ENCODE peak calls at places on chromosomes 1 and 21, in five cellular contexts. B is H1, J is IMR-90, G is H9, K is neuronal stem cell. X is an unnamed sample.

GRCh38 chr1:247812637-247813036 is 11.3 kb downstream of the OR14A16 start:
- DNase-seq in B (no peak), J (no peak), G (no peak), K (no peak), X (no peak)

GRCh38 chr1:96863449-96863848 is 141.9 kb downstream of the PTBP2 start:
- DNase-seq in B (no peak), J (no peak), G (no peak), K (no peak), X (peak)

GRCh38 chr1:209202826-209203439 is 380.6 kb upstream of the CAMK1G start:
- DNase-seq in B (no peak), J (peak), G (no peak), K (no peak), X (peak)

GRCh38 chr1:20921285-20921684 is 134.2 kb upstream of the HP1BP3 start:
- DNase-seq in B (no peak), J (peak), G (no peak), K (no peak), X (peak)

GRCh38 chr1:30539856-30540243 is 183.5 kb downstream of the MATN1 start:
- DNase-seq in B (no peak), J (no peak), G (no peak), K (no peak), X (no peak)

GRCh38 chr1:193185861-193186714 is at the start of gene B3GALT2:
- DNase-seq in B (no peak), J (peak), G (no peak), K (no peak), X (peak)

GRCh38 chr1:240242601-240243144 is 151.0 kb downstream of the FMN2 start:
- DNase-seq in B (no peak), J (peak), G (no peak), K (no peak), X (peak)

GRCh38 chr1:72483958-72484357 is 201.6 kb upstream of the NEGR1 start:
- DNase-seq in B (no peak), J (no peak), G (no peak), K (no peak), X (no peak)

GRCh38 chr1:92476071-92476607 is 10.6 kb downstream of the GFI1 start:
- DNase-seq in B (no peak), J (no peak), G (peak), K (no peak), X (no peak)

GRCh38 chr1:21268281-21269239 is 21.7 kb downstream of the ECE1 start:
- DNase-seq in B (no peak), J (no peak), G (no peak), K (no peak), X (no peak)

GRCh38 chr1:6989506-6990159 is 204.4 kb downstream of the CAMTA1 start:
- DNase-seq in B (no peak), J (no peak), G (no peak), K (peak), X (no peak)

GRCh38 chr1:215106067-215106466 is 23.5 kb downstream of the KCNK2 start:
- DNase-seq in B (no peak), J (no peak), G (no peak), K (no peak), X (no peak)

GRCh38 chr1:193338194-193338593 is 151.8 kb upstream of the B3GALT2 start:
- DNase-seq in B (no peak), J (peak), G (no peak), K (no peak), X (no peak)

GRCh38 chr1:42420911-42421585 is 34.8 kb downstream of the ZMYND12 start:
- DNase-seq in B (no peak), J (peak), G (no peak), K (no peak), X (peak)

GRCh38 chr1:24142546-24143431 is at the start of gene IL22RA1:
- DNase-seq in B (no peak), J (peak), G (no peak), K (no peak), X (peak)

GRCh38 chr21:34882719-34883131 is 166.4 kb downstream of the RUNX1 start:
- DNase-seq in B (no peak), J (no peak), G (no peak), K (no peak), X (no peak)

GRCh38 chr1:54965624-54966340 is 14.6 kb upstream of the TMEM61 start:
- DNase-seq in B (no peak), J (peak), G (no peak), K (no peak), X (peak)

DNA sequence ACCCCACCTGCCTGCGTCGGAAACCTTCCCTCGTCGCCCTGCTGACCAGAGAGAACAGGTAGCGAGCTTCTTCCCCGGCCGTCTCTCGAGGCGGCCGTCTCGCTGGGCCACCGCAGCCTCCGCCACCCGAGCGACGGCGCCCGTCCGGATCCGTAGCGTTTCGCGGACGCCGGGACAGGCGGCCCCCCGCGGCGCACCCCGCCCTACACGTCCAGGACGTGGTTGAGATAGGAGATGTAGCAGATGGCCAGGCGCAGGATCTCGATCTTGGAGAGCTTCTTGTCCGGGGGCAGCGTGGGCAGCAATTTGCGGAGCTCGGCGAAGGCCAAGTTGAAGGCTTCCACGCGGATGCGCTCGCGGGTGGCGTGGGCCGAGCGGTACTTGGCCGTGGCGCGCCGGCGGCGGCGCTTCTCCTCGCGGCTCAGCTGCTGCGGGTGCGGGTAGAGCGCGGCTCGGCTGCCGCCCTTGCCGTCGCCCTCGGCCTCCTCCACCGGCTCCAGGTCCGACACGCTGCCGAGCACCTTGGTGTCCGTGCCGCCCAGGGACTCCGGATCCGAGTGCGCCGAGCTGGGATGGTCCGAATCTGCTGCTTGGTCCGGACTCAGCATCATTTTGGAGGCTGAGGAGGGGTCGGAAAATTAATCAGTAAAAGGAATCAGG is 3.0 kb downstream of the NHLH2 start:
- DNase-seq in B (no peak), J (no peak), G (peak), K (no peak), X (no peak)
- H2BK15ac ChIP-seq in B (peak), J (no peak), G (no peak), K (peak), X (no peak)

GRCh38 chr1:145874646-145875045 is 11.0 kb downstream of the ANKRD35 start:
- DNase-seq in B (no peak), J (no peak), G (no peak), K (no peak), X (no peak)

GRCh38 chr1:145868232-145868631 is 9.4 kb upstream of the PIAS3 start:
- DNase-seq in B (no peak), J (no peak), G (no peak), K (no peak), X (no peak)

GRCh38 chr1:145871994-145872411 is 13.1 kb upstream of the PIAS3 start:
- DNase-seq in B (no peak), J (peak), G (peak), K (no peak), X (peak)

GRCh38 chr1:145877923-145878486 is 7.7 kb downstream of the ANKRD35 start:
- DNase-seq in B (no peak), J (no peak), G (no peak), K (no peak), X (no peak)

DNA sequence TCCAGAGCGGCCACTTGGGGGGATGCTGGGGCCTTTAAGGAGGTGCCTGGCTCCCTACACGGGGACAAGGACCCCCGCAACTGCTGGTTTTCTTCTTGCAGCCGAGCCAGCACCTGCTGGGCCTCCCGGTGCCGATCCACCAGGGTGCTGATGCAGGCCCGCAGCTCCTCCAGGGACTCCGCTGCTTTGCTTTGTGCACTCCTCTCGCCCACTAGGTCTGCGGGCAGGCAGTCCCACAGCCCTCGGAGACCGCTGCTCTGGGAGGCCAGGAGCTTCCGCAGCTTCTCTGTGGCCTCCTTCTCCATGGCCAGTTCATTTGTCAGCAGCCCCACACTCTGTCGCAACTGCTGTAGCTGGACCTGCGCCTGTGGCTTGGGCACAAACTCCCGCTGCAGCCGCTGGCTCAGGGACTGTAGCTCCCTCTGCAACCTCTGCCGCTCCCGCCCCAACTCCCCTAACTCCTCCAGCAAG is 13.2 kb downstream of the ANKRD35 start:
- DNase-seq in B (no peak), J (peak), G (peak), K (no peak), X (peak)
- H3K14ac ChIP-seq in B (no peak), J (peak), G (peak), K (peak), X (no peak)

GRCh38 chr1:175833502-175833901 is 90.1 kb upstream of the TNR start:
- DNase-seq in B (no peak), J (no peak), G (no peak), K (no peak), X (no peak)
- H2BK15ac ChIP-seq in B (no peak), J (no peak), G (no peak), K (no peak), X (no peak)

DNA sequence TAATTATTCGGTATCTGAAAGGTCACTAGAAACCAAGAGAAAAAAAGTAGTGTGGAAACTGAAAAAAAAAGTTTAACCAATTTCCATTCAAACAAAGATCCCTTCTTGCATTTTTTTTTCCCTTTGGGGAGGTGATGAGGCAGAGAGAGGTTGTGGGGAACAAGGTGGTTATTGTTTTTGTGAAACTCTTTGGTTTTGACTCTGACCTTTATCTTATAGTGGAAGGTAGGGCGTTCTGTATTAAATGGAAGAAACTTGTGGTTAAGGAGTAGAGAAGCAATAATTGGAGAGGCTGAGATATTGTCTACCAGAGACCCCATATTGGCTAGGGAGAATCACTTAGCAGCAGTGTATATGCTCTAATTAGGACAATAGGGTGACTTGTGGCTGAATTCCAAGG is 103.2 kb downstream of the FASLG start:
- DNase-seq in B (no peak), J (no peak), G (no peak), K (no peak), X (no peak)
- H3K14ac ChIP-seq in B (no peak), J (no peak), G (no peak), K (no peak), X (no peak)

GRCh38 chr1:81548918-81549587 is 251.7 kb upstream of the ADGRL2 start:
- DNase-seq in B (no peak), J (no peak), G (no peak), K (no peak), X (no peak)

GRCh38 chr1:81549588-81550127 is 251.1 kb upstream of the ADGRL2 start:
- DNase-seq in B (no peak), J (peak), G (no peak), K (no peak), X (peak)

GRCh38 chr1:81545734-81546133 is 255.0 kb upstream of the ADGRL2 start:
- DNase-seq in B (no peak), J (no peak), G (no peak), K (no peak), X (no peak)

GRCh38 chr1:81547912-81548303 is 252.8 kb upstream of the ADGRL2 start:
- DNase-seq in B (no peak), J (no peak), G (no peak), K (no peak), X (no peak)

DNA sequence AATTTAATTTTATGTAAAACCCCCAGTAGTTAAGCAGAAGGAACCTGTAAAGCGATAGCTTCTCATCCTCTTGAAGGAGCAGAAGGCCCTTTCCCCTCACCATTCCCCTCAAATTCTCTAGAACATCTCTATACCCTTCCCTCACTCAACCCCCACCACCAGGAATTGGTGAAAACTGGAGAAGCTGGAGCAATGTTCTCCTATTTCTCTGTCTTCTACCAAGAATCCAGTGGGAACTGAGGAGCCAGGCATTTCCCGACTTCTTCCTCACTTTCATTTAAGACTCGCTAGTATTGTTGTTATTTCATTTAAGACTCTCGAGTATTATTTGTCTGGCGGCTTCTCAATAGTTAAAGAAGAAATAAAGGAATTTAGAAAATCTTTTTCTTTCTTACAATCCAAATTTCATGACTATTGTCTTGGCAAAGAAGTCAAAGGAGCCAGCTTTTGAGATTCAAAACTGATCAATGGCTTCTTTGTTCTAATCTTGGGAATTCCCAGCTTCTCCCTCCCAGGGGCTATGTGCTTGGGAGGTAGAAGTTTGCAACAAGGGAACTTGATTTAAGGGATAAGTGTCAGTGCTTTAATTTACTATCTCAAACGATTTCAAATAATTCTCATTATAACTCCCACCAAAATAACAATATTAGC is 253.3 kb upstream of the ADGRL2 start:
- DNase-seq in B (peak), J (no peak), G (peak), K (peak), X (no peak)
- H2BK15ac ChIP-seq in B (no peak), J (no peak), G (no peak), K (no peak), X (no peak)

DNA sequence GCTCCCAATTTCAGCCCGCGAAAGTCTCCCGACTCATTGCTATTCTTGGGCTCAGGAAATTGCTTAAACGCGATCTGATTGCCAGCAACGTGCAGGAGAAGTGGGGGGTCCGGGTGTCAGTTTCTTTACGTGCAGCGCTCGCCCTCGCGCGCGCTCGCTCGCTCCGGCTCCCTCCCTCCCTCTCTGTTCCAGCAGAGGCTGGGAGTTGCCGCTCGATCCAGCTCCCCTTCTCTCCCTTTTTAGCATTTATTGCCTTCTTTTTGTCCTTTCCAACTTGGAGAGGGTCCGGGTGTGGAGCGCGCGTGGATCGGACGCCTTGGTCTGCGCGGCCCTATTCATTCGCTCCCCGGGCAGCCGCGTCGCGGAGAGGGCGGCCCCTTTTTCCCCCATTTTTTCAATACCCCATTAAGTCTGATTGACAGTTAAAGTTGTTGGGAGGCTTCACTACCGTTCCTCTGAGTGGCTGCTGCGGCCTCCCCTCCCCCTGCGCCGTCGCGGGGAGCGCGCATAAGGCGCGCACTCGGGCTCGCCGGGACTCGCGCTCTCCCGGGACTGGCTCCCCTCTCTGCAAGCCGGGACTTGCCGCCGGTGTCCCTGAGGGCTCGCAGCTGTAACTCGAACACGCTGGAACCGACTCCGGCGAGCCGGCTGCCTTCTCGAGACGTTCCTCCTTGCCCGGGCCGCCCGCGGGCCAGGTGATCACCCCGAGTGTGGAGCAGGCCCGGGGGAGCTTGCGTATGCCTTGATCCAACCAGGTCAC is at the start of gene DHRS3:
- DNase-seq in B (no peak), J (peak), G (peak), K (peak), X (peak)
- H3K14ac ChIP-seq in B (no peak), J (peak), G (peak), K (peak), X (no peak)

GRCh38 chr1:184672013-184672726 is 82.5 kb downstream of the EDEM3 start:
- DNase-seq in B (no peak), J (no peak), G (no peak), K (no peak), X (no peak)
- H2BK15ac ChIP-seq in B (no peak), J (no peak), G (no peak), K (no peak), X (no peak)